ENCODE peak calls at places on chromosomes 7 and 10, in four cellular contexts. I is GM12878, T is H1, N is HepG2. W is an unnamed sample.

GRCh38 chr7:2211926-2212325 is 20.8 kb downstream of the MAD1L1 start:
- DNase-seq in N (no peak), I (no peak), T (no peak), W (no peak)

GRCh38 chr7:39566056-39566921 is at the start of gene YAE1:
- DNase-seq in N (peak; percentile 64), T (peak; percentile 38), I (peak; percentile 54), W (peak; percentile 89)

GRCh38 chr7:110803602-110804143 is 287.3 kb upstream of the LRRN3 start:
- DNase-seq in T (no peak), I (no peak), N (no peak), W (no peak)

GRCh38 chr10:103757531-103758293 is 97.7 kb downstream of the SH3PXD2A start:
- DNase-seq in I (no peak), T (no peak), N (no peak), W (no peak)

GRCh38 chr10:641149-642010 is 48.1 kb downstream of the DIP2C start:
- DNase-seq in I (no peak), N (no peak), T (no peak), W (no peak)

GRCh38 chr7:18961997-18962396 is 155.4 kb downstream of the TWIST1 start:
- DNase-seq in I (no peak), N (no peak), T (no peak), W (no peak)

GRCh38 chr7:27991006-27991528 is 189.5 kb downstream of the JAZF1 start:
- DNase-seq in I (no peak), T (no peak), N (no peak), W (no peak)

GRCh38 chr10:31770307-31770902 is 158.2 kb downstream of the ARHGAP12 start:
- DNase-seq in N (peak; percentile 10), T (no peak), I (no peak), W (no peak)

GRCh38 chr10:90887555-90887954 is 15.8 kb downstream of the RPP30 start:
- DNase-seq in T (no peak), N (no peak), I (no peak), W (no peak)

GRCh38 chr7:55370001-55370400 is 4.9 kb downstream of the LANCL2 start:
- DNase-seq in N (no peak), T (no peak), I (no peak), W (no peak)

GRCh38 chr10:121788115-121788514 is 139.7 kb downstream of the ATE1 start:
- DNase-seq in T (no peak), I (no peak), N (no peak), W (no peak)

GRCh38 chr7:129308047-129308446 is 83.2 kb downstream of the AHCYL2 start:
- DNase-seq in I (no peak), N (peak; percentile 4), T (no peak), W (no peak)

GRCh38 chr10:18378766-18379165 is 238.5 kb downstream of the CACNB2 start:
- DNase-seq in N (no peak), I (no peak), T (no peak), W (no peak)

GRCh38 chr7:80027616-80028173 is 106.9 kb upstream of the GNAI1 start:
- DNase-seq in T (no peak), N (no peak), I (no peak), W (no peak)

GRCh38 chr7:75967055-75967454 is 27.3 kb downstream of the TMEM120A start:
- DNase-seq in T (no peak), N (no peak), I (no peak), W (no peak)

GRCh38 chr7:48274662-48275061 is 103.4 kb downstream of the ABCA13 start:
- DNase-seq in T (no peak), N (no peak), I (no peak), W (no peak)

GRCh38 chr10:124917168-124917938 is 24.6 kb upstream of the ZRANB1 start:
- DNase-seq in N (peak; percentile 39), T (no peak), I (no peak), W (no peak)

GRCh38 chr10:76388321-76388720 is 956.9 kb downstream of the LRMDA start:
- DNase-seq in I (no peak), N (no peak), T (no peak), W (no peak)

GRCh38 chr10:80265740-80266512 is 23.5 kb downstream of the MAT1A start:
- DNase-seq in N (no peak), T (no peak), I (no peak), W (no peak)

GRCh38 chr10:71553371-71553900 is 156.7 kb downstream of the CDH23 start:
- DNase-seq in N (no peak), I (no peak), T (no peak), W (no peak)

GRCh38 chr10:78218833-78219490 is 185.3 kb downstream of the RPS24 start:
- DNase-seq in N (no peak), T (no peak), I (no peak), W (no peak)

GRCh38 chr10:61257956-61258496 is 195.2 kb downstream of the TMEM26 start:
- DNase-seq in N (no peak), T (no peak), I (no peak), W (no peak)

GRCh38 chr10:69014171-69014570 is 25.6 kb downstream of the KIFBP start:
- DNase-seq in T (no peak), I (no peak), N (no peak), W (no peak)

GRCh38 chr10:20093600-20093999 is 277.4 kb downstream of the PLXDC2 start:
- DNase-seq in T (no peak), I (no peak), N (no peak), W (no peak)

GRCh38 chr10:13163859-13164258 is 2.5 kb downstream of the MCM10 start:
- DNase-seq in I (no peak), N (no peak), T (no peak), W (no peak)

GRCh38 chr10:13160934-13161266 is 458 bp upstream of the MCM10 start:
- DNase-seq in N (no peak), T (no peak), I (no peak), W (no peak)

GRCh38 chr10:13161267-13162012 is at the start of gene MCM10:
- DNase-seq in N (peak; percentile 98), T (peak; percentile 98), I (peak; percentile 96), W (peak; percentile 94)

GRCh38 chr10:13162013-13162364 is 631 bp downstream of the MCM10 start:
- DNase-seq in N (no peak), I (no peak), T (no peak), W (no peak)

GRCh38 chr10:13158401-13158800 is 3.0 kb upstream of the MCM10 start:
- DNase-seq in I (no peak), N (no peak), T (no peak), W (no peak)
- TF ChIP-seq ZNF274 in I (no peak), N (no peak), T (no peak), W (no peak)

DNA sequence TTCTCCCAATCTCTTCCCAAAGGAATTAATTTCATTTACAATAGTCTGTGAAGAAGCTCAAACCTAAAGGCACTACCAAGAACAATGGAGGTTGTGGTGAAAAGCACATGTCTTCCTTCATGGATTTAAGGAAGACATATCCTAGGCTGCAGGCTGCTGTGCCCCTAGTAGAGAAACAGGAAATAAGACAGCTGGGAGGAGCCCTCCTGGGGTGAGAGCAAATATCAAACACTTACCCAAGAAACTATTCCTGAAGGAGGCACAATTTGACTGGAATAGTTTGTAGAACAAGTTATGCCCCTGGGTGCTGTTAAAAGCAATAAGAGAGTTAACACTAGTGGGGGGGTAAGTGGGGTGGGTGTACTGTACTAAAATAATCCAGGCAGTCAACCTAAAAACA is 30.1 kb downstream of the PDZD8 start:
- DNase-seq in T (peak; percentile 33), N (no peak), I (no peak), W (no peak)
- TF ChIP-seq SUZ12 in T (no peak), N (no peak), I (no peak), W (no peak)

DNA sequence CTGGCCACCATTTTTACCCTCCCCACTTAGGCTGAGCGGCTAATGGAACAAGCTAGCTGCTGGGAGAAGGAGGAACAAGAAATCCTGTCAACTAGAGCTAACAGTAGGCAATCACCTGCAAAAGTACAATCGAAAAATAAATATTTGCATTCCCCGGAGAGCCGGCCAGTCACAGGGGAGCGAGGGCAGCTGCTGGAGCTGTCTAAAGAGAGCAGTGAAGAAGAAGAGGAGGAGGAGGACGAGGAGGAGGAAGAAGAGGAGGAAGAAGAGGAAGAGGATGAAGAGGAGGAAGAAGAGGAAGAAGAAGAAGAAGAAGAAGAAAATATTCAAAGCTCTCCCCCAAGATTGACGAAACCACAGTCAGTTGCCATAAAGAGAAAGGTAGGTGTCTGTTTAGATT is 89.6 kb upstream of the SAMD8 start:
- DNase-seq in T (no peak), N (peak; percentile 66), I (no peak), W (no peak)
- H3K9ac ChIP-seq in T (no peak overlapping the region), N (no peak overlapping the region), I (no peak overlapping the region), W (no peak overlapping the region)

DNA sequence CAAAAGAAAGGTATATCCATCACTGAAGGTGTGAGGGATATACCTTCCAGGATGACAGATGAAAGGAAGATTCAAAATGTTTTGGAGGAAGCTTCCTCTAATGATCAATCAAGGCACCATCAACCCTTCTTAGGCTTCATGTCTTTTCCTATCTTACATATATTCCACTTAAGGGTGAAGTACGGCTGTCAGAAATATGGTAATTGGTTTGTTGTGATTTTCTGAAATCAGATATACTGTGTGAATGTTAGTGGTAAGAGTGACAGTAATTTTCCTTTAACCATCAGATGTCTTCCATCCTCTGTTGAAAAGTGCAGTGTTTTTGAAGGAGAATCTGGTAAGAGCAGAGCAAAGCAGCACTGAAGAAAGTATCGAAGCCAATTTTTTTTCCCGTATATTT is 2.8 kb upstream of the MRPS33 start:
- DNase-seq in I (no peak), T (no peak), N (no peak), W (no peak)
- TF ChIP-seq ZNF274 in I (no peak), T (no peak), N (no peak), W (no peak)

GRCh38 chr7:98051118-98051744 is 55.4 kb upstream of the LMTK2 start:
- DNase-seq in T (peak; percentile 71), N (peak; percentile 10), I (no peak), W (peak; percentile 47)
- TF ChIP-seq SUZ12 in T (no peak), N (no peak), I (no peak), W (no peak)

W was measured in NT2/D1.